ENCODE peak calls at places on chromosomes 13 and 19, in six cellular contexts. B, T, L, Z, E and S are unnamed samples.

GRCh38 chr13:51959773-51960172 is 51.5 kb downstream of the ATP7B start:
- DNase-seq in Z (no peak), B (no peak), E (no peak), L (no peak), T (no peak), S (no peak)

GRCh38 chr19:48329167-48329891 is 4.0 kb downstream of the EMP3 start:
- DNase-seq in E (no peak), T (no peak), L (no peak), B (no peak), Z (peak; percentile 45), S (peak; percentile 50)

GRCh38 chr19:48284891-48285290 is 15.0 kb downstream of the ZNF114 start:
- DNase-seq in E (no peak), T (no peak), L (no peak), Z (no peak), B (no peak), S (no peak)

GRCh38 chr13:99153219-99153618 is 47.4 kb upstream of the UBAC2 start:
- DNase-seq in L (no peak), E (no peak), Z (no peak), B (no peak), T (no peak), S (no peak)

GRCh38 chr19:48490980-48491792 is 20.4 kb downstream of the LMTK3 start:
- DNase-seq in L (no peak), Z (peak; percentile 47), E (peak; percentile 56), B (no peak), T (no peak), S (peak; percentile 58)

GRCh38 chr19:43105496-43105895 is 23.0 kb upstream of the PSG2 start:
- DNase-seq in T (no peak), B (no peak), E (no peak), L (no peak), Z (no peak), S (no peak)

GRCh38 chr19:10864538-10864899 is 6.8 kb upstream of the CARM1 start:
- DNase-seq in Z (peak; percentile 74), B (peak; percentile 89), E (peak; percentile 90), T (no peak), L (peak; percentile 82), S (peak; percentile 69)

GRCh38 chr19:33376931-33377557 is 3.5 kb downstream of the CEBPG start:
- DNase-seq in T (no peak), L (no peak), B (no peak), Z (no peak), E (peak; percentile 41), S (no peak)

GRCh38 chr13:52827839-52828238 is 20.6 kb downstream of the PCDH8 start:
- DNase-seq in T (no peak), L (no peak), B (no peak), Z (no peak), E (no peak), S (no peak)

GRCh38 chr19:35519291-35519690 is 5.8 kb upstream of the DMKN start:
- DNase-seq in Z (no peak), B (no peak), T (no peak), E (no peak), L (no peak), S (no peak)

GRCh38 chr19:33219261-33219812 is 6.3 kb downstream of the SLC7A10 start:
- DNase-seq in E (no peak), Z (no peak), L (no peak), T (no peak), B (no peak), S (no peak)

GRCh38 chr19:56476671-56477428 is at the start of gene ZNF667:
- DNase-seq in E (no peak), Z (no peak), B (no peak), L (no peak), T (no peak), S (peak; percentile 1)

GRCh38 chr13:75736132-75736531 is 100.0 kb downstream of the LMO7 start:
- DNase-seq in L (no peak), B (no peak), E (no peak), T (no peak), Z (no peak), S (no peak)
- H3K27me3 ChIP-seq in L (no peaks in the 10 kb centered on the region), B (no peaks in the 10 kb centered on the region), E (no peaks in the 10 kb centered on the region), T (no peaks in the 10 kb centered on the region), Z (no peaks in the 10 kb centered on the region), S (no peaks in the 10 kb centered on the region)

GRCh38 chr19:50026550-50026906 is 723 bp downstream of the ZNF473 start:
- DNase-seq in E (no peak), T (no peak), L (no peak), Z (no peak), B (no peak), S (no peak)

GRCh38 chr19:50024719-50025021 is 502 bp downstream of the VRK3 start:
- DNase-seq in L (no peak), B (no peak), T (no peak), E (no peak), Z (no peak), S (no peak)

GRCh38 chr19:50025022-50025793 is at the start of gene VRK3:
- DNase-seq in T (peak; percentile 99), L (peak; percentile 99), E (peak; percentile 99), B (peak; percentile 99), Z (peak; percentile 98), S (peak; percentile 100)

GRCh38 chr19:50022823-50023222 is 2.3 kb downstream of the VRK3 start:
- DNase-seq in T (no peak), B (no peak), Z (no peak), E (no peak), L (no peak), S (no peak)

DNA sequence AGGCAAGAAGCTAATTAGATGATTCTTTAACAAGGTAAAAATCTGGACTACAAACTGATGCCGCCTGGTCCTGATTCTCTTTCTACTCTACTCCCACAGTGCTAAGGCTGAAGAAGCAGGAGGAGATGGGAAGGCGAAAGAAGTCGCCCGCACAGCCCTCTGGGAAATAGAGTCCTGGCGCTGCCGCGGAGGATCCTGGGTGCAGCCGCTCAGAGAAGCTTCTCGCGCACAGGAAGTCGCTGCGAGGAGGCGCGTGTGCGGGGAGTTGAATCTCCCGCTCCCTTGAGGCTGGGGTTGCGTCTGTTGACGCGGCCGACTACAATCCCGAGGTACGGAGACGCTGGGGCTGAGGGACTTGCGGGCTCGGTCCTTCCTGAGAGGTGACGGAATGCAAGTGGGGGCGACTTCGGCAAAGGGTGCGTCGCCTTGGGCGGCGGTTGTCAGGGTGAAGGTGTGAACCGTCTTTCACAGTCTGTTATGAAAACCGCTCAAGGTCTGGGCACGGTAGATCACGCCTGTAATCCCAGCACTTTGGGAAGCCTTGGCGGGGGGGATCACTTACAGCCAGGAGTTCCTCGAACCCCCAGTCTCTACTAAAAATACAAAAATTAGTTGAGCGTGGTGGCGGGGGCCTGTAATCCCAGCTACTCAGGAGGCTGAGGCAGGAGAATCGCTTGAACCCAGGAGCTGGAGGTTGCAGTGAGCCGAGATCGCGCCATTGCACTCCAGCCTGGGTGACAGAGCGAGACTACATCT is at the start of gene ZNF473:
- DNase-seq in T (peak; percentile 86), B (peak; percentile 93), Z (no peak), L (peak; percentile 95), E (peak; percentile 95), S (peak; percentile 96)
- H3K4me3 ChIP-seq in T (peak within 1 kb of the TSS; percentile 95), B (peak within 1 kb of the TSS; percentile 82), Z (peak within 1 kb of the TSS; percentile 53), L (peak within 1 kb of the TSS; percentile 83), E (peak within 1 kb of the TSS; percentile 96), S (peak within 1 kb of the TSS; percentile 89)

DNA sequence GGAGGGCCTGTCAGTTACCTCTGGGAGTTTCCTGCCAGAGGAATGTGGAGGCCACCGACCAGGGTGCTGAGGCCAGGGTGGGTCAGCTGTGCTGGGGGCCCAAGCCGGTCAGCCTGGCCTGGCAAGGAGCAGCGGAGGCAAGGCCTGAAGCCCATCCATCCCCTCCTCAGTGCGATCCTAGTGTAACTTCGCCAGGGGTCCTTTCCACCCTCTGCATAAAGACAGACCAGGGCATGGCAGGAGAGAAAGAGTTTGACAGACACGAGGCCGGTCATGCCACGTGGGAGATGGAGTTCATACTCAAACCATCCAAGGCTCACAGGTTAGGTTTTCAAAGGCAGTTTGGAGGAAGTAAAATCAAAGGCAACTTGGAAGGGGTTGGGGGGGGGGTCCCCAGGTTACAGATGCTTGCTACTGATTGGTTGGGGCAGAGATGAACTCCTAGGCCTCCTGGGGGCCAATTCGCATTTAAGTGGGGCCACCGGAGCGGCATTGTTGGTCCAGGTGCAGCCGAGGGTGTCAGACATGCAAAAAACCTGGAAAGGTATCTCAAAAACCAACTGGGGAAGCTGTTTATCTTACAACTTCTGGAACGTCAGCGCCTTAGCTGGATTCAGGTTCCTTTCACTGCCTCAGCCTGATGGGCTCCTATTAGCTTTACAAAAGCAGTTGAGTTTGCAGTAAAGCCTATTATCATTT is 36.8 kb upstream of the DPRX start:
- DNase-seq in B (no peak), T (no peak), L (no peak), Z (no peak), E (no peak), S (no peak)
- H3K4me1 ChIP-seq in B (peaks cover 3% of the 10 kb centered on the region), T (no peaks in the 10 kb centered on the region), L (no peaks in the 10 kb centered on the region), Z (no peaks in the 10 kb centered on the region), E (no peaks in the 10 kb centered on the region), S (no peaks in the 10 kb centered on the region)

DNA sequence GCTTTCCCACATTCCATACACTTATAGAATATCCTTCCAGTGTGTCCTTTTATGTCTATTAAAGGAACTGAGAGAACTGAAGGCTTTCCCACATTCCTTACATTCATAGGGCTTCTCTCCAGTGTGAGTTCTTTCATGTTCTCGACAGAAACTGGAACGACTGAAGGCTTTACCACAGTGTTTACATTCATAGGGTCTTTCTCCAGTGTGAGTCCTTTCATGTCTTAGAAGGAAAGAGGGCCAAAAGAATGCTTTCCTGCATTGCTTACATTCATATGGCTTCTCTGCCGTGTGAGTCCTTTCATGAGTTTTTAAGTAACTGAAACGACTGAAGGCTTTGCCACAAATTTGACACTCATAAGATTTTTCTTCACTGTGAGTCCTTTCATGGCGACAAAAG is 22.3 kb downstream of the ZNF44 start:
- DNase-seq in E (no peak), L (no peak), Z (no peak), T (no peak), B (no peak), S (no peak)
- H3K27me3 ChIP-seq in E (no peaks in the 10 kb centered on the region), L (no peaks in the 10 kb centered on the region), Z (no peaks in the 10 kb centered on the region), T (no peaks in the 10 kb centered on the region), B (no peaks in the 10 kb centered on the region), S (no peaks in the 10 kb centered on the region)

GRCh38 chr13:37835392-37835791 is 34.2 kb downstream of the TRPC4 start:
- DNase-seq in T (no peak), Z (no peak), L (no peak), B (no peak), E (no peak), S (no peak)
- H3K4me3 ChIP-seq in T (no peak overlapping the region), Z (no peak overlapping the region), L (no peak overlapping the region), B (no peak overlapping the region), E (no peak overlapping the region), S (no peak overlapping the region)